ENCODE peak calls at places on chromosome 4, in five cellular contexts. Y is transverse colon, L is tibial nerve, V is IMR-90, C is ovary. P is an unnamed sample.
A peak's percentile ranks its signal among the peaks of the same experiment; 100 is the strongest.

GRCh38 chr4:111391864-111392263 is 753.4 kb upstream of the FAM241A start:
- DNase-seq in Y (no peak), L (no peak), V (no peak), C (no peak), P (no peak)

GRCh38 chr4:37434469-37434868 is 189.9 kb downstream of the NWD2 start:
- DNase-seq in Y (no peak), L (no peak), V (peak; percentile 10), C (no peak), P (no peak)

GRCh38 chr4:33482773-33483172 is 2761.5 kb downstream of the ARAP2 start:
- DNase-seq in Y (no peak), L (no peak), V (no peak), C (no peak), P (no peak)

GRCh38 chr4:81470456-81471327 is 1.0 kb downstream of the RASGEF1B start:
- DNase-seq in Y (peak; percentile 64), L (peak; percentile 29), V (no peak), C (no peak), P (peak; percentile 51)

GRCh38 chr4:144288011-144288903 is 147.7 kb upstream of the GYPA start:
- DNase-seq in Y (no peak), L (no peak), V (no peak), C (no peak), P (no peak)

GRCh38 chr4:97910005-97910404 is 233.3 kb downstream of the STPG2 start:
- DNase-seq in Y (no peak), L (no peak), V (no peak), C (no peak), P (no peak)

GRCh38 chr4:155578219-155578618 is 88.4 kb upstream of the GUCY1A1 start:
- DNase-seq in Y (no peak), L (no peak), V (peak; percentile 50), C (no peak), P (no peak)

GRCh38 chr4:113476800-113477199 is 284.7 kb downstream of the CAMK2D start:
- DNase-seq in Y (no peak), L (no peak), V (peak; percentile 47), C (no peak), P (no peak)

GRCh38 chr4:185196437-185196836 is 7.4 kb downstream of the CFAP97 start:
- DNase-seq in Y (no peak), L (no peak), V (no peak), C (no peak), P (no peak)

GRCh38 chr4:115763051-115763450 is 649.6 kb upstream of the NDST4 start:
- DNase-seq in Y (no peak), L (no peak), V (no peak), C (no peak), P (no peak)

GRCh38 chr4:83931659-83932058 is 395.8 kb downstream of the GPAT3 start:
- DNase-seq in Y (no peak), L (no peak), V (no peak), C (no peak), P (no peak)

GRCh38 chr4:1055721-1056590 is 44.5 kb downstream of the FGFRL1 start:
- DNase-seq in Y (peak; percentile 63), L (no peak), V (peak; percentile 48), C (peak; percentile 74), P (no peak)

GRCh38 chr4:82372874-82373815 is 646 bp downstream of the HNRNPD start:
- DNase-seq in Y (peak; percentile 85), L (peak; percentile 56), V (peak; percentile 57), C (peak; percentile 80), P (peak; percentile 75)

GRCh38 chr4:122542411-122543236 is 78.2 kb downstream of the IL21 start:
- DNase-seq in Y (no peak), L (no peak), V (peak; percentile 65), C (no peak), P (no peak)

GRCh38 chr4:76011700-76012387 is 4.5 kb upstream of the CXCL9 start:
- DNase-seq in Y (peak; percentile 17), L (no peak), V (peak; percentile 91), C (no peak), P (peak; percentile 34)

GRCh38 chr4:13142191-13142590 is 341.9 kb downstream of the RAB28 start:
- DNase-seq in Y (no peak), L (no peak), V (no peak), C (no peak), P (no peak)

GRCh38 chr4:141761926-141762325 is 125.5 kb downstream of the IL15 start:
- DNase-seq in Y (no peak), L (no peak), V (no peak), C (no peak), P (no peak)

GRCh38 chr4:78068481-78068880 is 11.4 kb downstream of the FRAS1 start:
- DNase-seq in Y (no peak), L (no peak), V (no peak), C (no peak), P (no peak)

GRCh38 chr4:8084712-8085490 is 73.7 kb downstream of the ABLIM2 start:
- DNase-seq in Y (no peak), L (no peak), V (no peak), C (no peak), P (no peak)

GRCh38 chr4:108744307-108744706 is 18.5 kb downstream of the ETNPPL start:
- DNase-seq in Y (no peak), L (no peak), V (no peak), C (no peak), P (no peak)

GRCh38 chr4:93237526-93237925 is 591.0 kb upstream of the ATOH1 start:
- DNase-seq in Y (no peak), L (no peak), V (no peak), C (no peak), P (no peak)

GRCh38 chr4:113872426-113873260 is 106.8 kb downstream of the ARSJ start:
- DNase-seq in Y (no peak), L (no peak), V (peak; percentile 22), C (no peak), P (no peak)

GRCh38 chr4:8176547-8177399 is 18.2 kb upstream of the ABLIM2 start:
- DNase-seq in Y (peak; percentile 54), L (no peak), V (peak; percentile 52), C (no peak), P (peak; percentile 71)

GRCh38 chr4:38684271-38684670 is 20.3 kb downstream of the KLF3 start:
- DNase-seq in Y (no peak), L (no peak), V (no peak), C (no peak), P (no peak)

GRCh38 chr4:38686682-38687081 is 22.7 kb downstream of the KLF3 start:
- DNase-seq in Y (no peak), L (no peak), V (no peak), C (no peak), P (no peak)

GRCh38 chr4:38684951-38685350 is 21.0 kb downstream of the KLF3 start:
- DNase-seq in Y (no peak), L (no peak), V (no peak), C (no peak), P (no peak)

GRCh38 chr4:38681283-38682066 is 17.5 kb downstream of the KLF3 start:
- DNase-seq in Y (no peak), L (no peak), V (peak; percentile 95), C (no peak), P (no peak)

DNA sequence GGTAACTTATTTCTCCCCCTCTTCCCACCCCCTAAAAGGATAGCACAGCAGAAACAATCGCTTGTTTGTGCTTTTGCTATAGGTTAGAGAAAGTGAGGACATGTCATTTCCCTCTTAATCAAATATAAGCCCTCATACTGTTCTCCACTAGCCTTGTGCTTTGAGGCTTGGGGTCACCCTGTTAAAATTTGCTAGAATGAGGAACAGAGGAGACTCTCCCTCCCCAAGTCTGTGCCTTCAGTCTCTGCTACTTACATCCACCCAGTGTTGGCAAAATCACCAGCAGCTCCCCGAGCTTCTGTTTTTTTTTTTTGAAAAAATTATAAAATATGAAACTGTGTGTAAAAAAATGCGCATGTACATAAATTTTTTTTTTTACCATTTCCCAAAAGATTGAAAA is 19.3 kb downstream of the KLF3 start:
- DNase-seq in Y (no peak), L (no peak), V (no peak), C (no peak), P (no peak)
- TF ChIP-seq POLR2A in Y (no peak), L (no peak), V (no peak), C (no peak), P (no peak)

GRCh38 chr4:7000421-7001176 is 42.6 kb upstream of the TADA2B start:
- DNase-seq in Y (no peak), L (no peak), V (no peak), C (no peak), P (peak; percentile 63)
- H3K27ac ChIP-seq in Y (no peak overlapping the region), L (no peak overlapping the region), V (no peak overlapping the region), C (no peak overlapping the region), P (peak overlapping the region; percentile 56)

GRCh38 chr4:176013466-176014247 is 52.0 kb upstream of the WDR17 start:
- DNase-seq in Y (no peak), L (no peak), V (no peak), C (no peak), P (no peak)
- H3K4me3 ChIP-seq in Y (no peak overlapping the region), L (no peak overlapping the region), V (no peak overlapping the region), C (no peak overlapping the region), P (no peak overlapping the region)

GRCh38 chr4:129093173-129093974 is at the start of gene SCLT1:
- DNase-seq in Y (peak; percentile 100), L (peak; percentile 97), V (peak; percentile 99), C (peak; percentile 98), P (peak; percentile 98)
- TF ChIP-seq POLR2A in Y (peak; percentile 95), L (peak; percentile 75), V (peak; percentile 93), C (peak; percentile 87), P (peak; percentile 96)

GRCh38 chr4:3122081-3122563 is 47.6 kb downstream of the HTT start:
- DNase-seq in Y (no peak), L (no peak), V (peak; percentile 81), C (no peak), P (no peak)
- H3K27ac ChIP-seq in Y (peak overlapping the region; percentile 41), L (peak overlapping the region; percentile 61), V (peak overlapping the region; percentile 49), C (no peak overlapping the region), P (no peak overlapping the region)

GRCh38 chr4:10085386-10085785 is 31.2 kb downstream of the WDR1 start:
- DNase-seq in Y (peak; percentile 5), L (no peak), V (no peak), C (peak; percentile 28), P (no peak)
- H3K4me3 ChIP-seq in Y (no peak overlapping the region), L (no peak overlapping the region), V (no peak overlapping the region), C (no peak overlapping the region), P (no peak overlapping the region)

GRCh38 chr4:109912706-109913621 is at the start of gene EGF:
- DNase-seq in Y (no peak), L (no peak), V (peak; percentile 50), C (no peak), P (no peak)
- TF ChIP-seq POLR2A in Y (no peak), L (no peak), V (no peak), C (no peak), P (no peak)

DNA sequence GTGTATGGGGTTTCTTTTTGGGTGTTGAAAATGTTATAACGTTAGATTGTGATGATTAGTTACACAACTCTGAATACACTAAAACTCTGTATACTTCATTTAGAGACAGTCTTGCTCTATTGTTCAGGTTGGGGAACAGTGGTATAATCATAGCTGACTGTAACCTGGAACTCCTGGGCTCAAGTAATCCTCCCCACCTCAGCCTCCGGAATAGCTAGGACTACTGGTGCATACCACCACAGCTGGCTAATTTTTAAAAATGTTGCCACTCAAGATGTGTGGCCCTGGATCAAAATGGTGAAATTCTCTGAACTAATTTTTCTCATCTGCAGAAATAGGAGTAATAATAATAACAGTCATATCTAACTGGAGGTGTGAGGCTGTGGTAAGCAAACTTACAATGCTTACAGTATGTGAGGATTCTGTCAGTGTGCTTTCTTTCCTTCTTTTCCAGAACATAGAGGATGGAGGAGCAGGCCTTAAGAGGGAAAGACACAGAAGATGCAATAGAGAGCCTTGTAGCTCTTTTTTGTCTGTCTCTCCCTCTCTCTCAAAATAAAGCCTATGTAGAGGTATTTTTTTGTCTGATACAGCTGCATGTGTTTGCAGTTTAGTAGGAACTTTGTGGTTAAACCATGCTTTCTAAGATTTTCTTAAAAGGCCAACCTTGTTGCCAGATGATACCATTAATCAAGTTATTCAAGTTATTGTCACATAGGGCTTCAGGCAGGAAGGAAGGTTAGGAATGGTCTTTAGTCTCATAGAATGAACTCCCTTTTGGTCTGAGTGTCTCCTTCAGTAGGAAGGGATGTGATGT is 7.5 kb downstream of the ADD1 start:
- DNase-seq in Y (no peak), L (no peak), V (peak; percentile 60), C (no peak), P (no peak)
- H3K27ac ChIP-seq in Y (peak overlapping the region; percentile 32), L (no peak overlapping the region), V (no peak overlapping the region), C (no peak overlapping the region), P (no peak overlapping the region)